ENCODE peak calls at places on chromosomes 16 and 17, in six cellular contexts. One of them, this sample, is unnamed.

GRCh38 chr16:49856741-49857330 is 924 bp upstream of the ZNF423 start:
- DNase-seq in CD4-positive, alpha-beta T cell: no peak
- DNase-seq in AG10803: peak; percentile 66
- DNase-seq in A549: peak; percentile 78
- DNase-seq in endothelial cell of umbilical vein: peak; percentile 77
- DNase-seq in endothelial cell: peak; percentile 79
- DNase-seq in this sample: peak; percentile 69

GRCh38 chr17:63659850-63660249 is 37.6 kb downstream of the MAP3K3 start:
- DNase-seq in CD4-positive, alpha-beta T cell: no peak
- DNase-seq in AG10803: no peak
- DNase-seq in A549: no peak
- DNase-seq in endothelial cell of umbilical vein: no peak
- DNase-seq in endothelial cell: no peak
- DNase-seq in this sample: no peak

GRCh38 chr17:56982312-56982711 is 4.4 kb downstream of the SCPEP1 start:
- DNase-seq in CD4-positive, alpha-beta T cell: no peak
- DNase-seq in AG10803: no peak
- DNase-seq in A549: no peak
- DNase-seq in endothelial cell of umbilical vein: no peak
- DNase-seq in endothelial cell: no peak
- DNase-seq in this sample: no peak

GRCh38 chr17:74161501-74161850 is 42.0 kb upstream of the RPL38 start:
- DNase-seq in CD4-positive, alpha-beta T cell: no peak
- DNase-seq in AG10803: no peak
- DNase-seq in A549: no peak
- DNase-seq in endothelial cell of umbilical vein: no peak
- DNase-seq in endothelial cell: no peak
- DNase-seq in this sample: no peak

GRCh38 chr17:72863511-72864175 is 228.8 kb downstream of the SLC39A11 start:
- DNase-seq in CD4-positive, alpha-beta T cell: no peak
- DNase-seq in AG10803: no peak
- DNase-seq in A549: no peak
- DNase-seq in endothelial cell of umbilical vein: no peak
- DNase-seq in endothelial cell: no peak
- DNase-seq in this sample: no peak

GRCh38 chr16:72109300-72109699 is 15.7 kb downstream of the DHX38 start:
- DNase-seq in CD4-positive, alpha-beta T cell: no peak
- DNase-seq in AG10803: no peak
- DNase-seq in A549: no peak
- DNase-seq in endothelial cell of umbilical vein: no peak
- DNase-seq in endothelial cell: no peak
- DNase-seq in this sample: no peak

GRCh38 chr16:81715358-81716196 is 63.5 kb upstream of the PLCG2 start:
- DNase-seq in CD4-positive, alpha-beta T cell: no peak
- DNase-seq in AG10803: no peak
- DNase-seq in A549: no peak
- DNase-seq in endothelial cell of umbilical vein: no peak
- DNase-seq in endothelial cell: no peak
- DNase-seq in this sample: no peak

GRCh38 chr17:17749921-17750320 is 68.7 kb downstream of the RAI1 start:
- DNase-seq in CD4-positive, alpha-beta T cell: peak; percentile 28
- DNase-seq in AG10803: peak; percentile 29
- DNase-seq in A549: peak; percentile 75
- DNase-seq in endothelial cell of umbilical vein: peak; percentile 65
- DNase-seq in endothelial cell: peak; percentile 62
- DNase-seq in this sample: peak; percentile 57

GRCh38 chr16:78742501-78743283 is 643.2 kb downstream of the WWOX start:
- DNase-seq in CD4-positive, alpha-beta T cell: peak; percentile 75
- DNase-seq in AG10803: no peak
- DNase-seq in A549: no peak
- DNase-seq in endothelial cell of umbilical vein: no peak
- DNase-seq in endothelial cell: no peak
- DNase-seq in this sample: no peak

GRCh38 chr16:56625943-56626654 is 518 bp downstream of the MT1E start:
- DNase-seq in CD4-positive, alpha-beta T cell: no peak
- DNase-seq in AG10803: peak; percentile 74
- DNase-seq in A549: no peak
- DNase-seq in endothelial cell of umbilical vein: no peak
- DNase-seq in endothelial cell: no peak
- DNase-seq in this sample: no peak

GRCh38 chr16:50797456-50797855 is 55.6 kb downstream of the CYLD start:
- DNase-seq in CD4-positive, alpha-beta T cell: no peak
- DNase-seq in AG10803: peak; percentile 18
- DNase-seq in A549: no peak
- DNase-seq in endothelial cell of umbilical vein: no peak
- DNase-seq in endothelial cell: no peak
- DNase-seq in this sample: no peak

GRCh38 chr17:33811006-33811760 is 443.9 kb upstream of the CCL2 start:
- DNase-seq in CD4-positive, alpha-beta T cell: no peak
- DNase-seq in AG10803: no peak
- DNase-seq in A549: no peak
- DNase-seq in endothelial cell of umbilical vein: no peak
- DNase-seq in endothelial cell: no peak
- DNase-seq in this sample: no peak

GRCh38 chr16:6009151-6009550 is 911.6 kb upstream of the EEF2KMT start:
- DNase-seq in CD4-positive, alpha-beta T cell: no peak
- DNase-seq in AG10803: no peak
- DNase-seq in A549: no peak
- DNase-seq in endothelial cell of umbilical vein: no peak
- DNase-seq in endothelial cell: no peak
- DNase-seq in this sample: no peak

GRCh38 chr17:3590768-3591167 is 18.4 kb downstream of the TRPV1 start:
- DNase-seq in CD4-positive, alpha-beta T cell: no peak
- DNase-seq in AG10803: no peak
- DNase-seq in A549: no peak
- DNase-seq in endothelial cell of umbilical vein: no peak
- DNase-seq in endothelial cell: no peak
- DNase-seq in this sample: no peak

GRCh38 chr17:8020251-8020650 is 17.8 kb downstream of the GUCY2D start:
- DNase-seq in CD4-positive, alpha-beta T cell: no peak
- DNase-seq in AG10803: no peak
- DNase-seq in A549: no peak
- DNase-seq in endothelial cell of umbilical vein: no peak
- DNase-seq in endothelial cell: no peak
- DNase-seq in this sample: no peak

GRCh38 chr17:69906306-69906705 is 168.7 kb upstream of the KCNJ16 start:
- DNase-seq in CD4-positive, alpha-beta T cell: no peak
- DNase-seq in AG10803: no peak
- DNase-seq in A549: no peak
- DNase-seq in endothelial cell of umbilical vein: no peak
- DNase-seq in endothelial cell: no peak
- DNase-seq in this sample: no peak

GRCh38 chr17:44279586-44280344 is 11.8 kb upstream of the SLC4A1 start:
- DNase-seq in CD4-positive, alpha-beta T cell: no peak
- DNase-seq in AG10803: peak; percentile 84
- DNase-seq in A549: peak; percentile 51
- DNase-seq in endothelial cell of umbilical vein: peak; percentile 89
- DNase-seq in endothelial cell: peak; percentile 34
- DNase-seq in this sample: peak; percentile 11

GRCh38 chr17:15442316-15443185 is 24.9 kb downstream of the CDRT4 start:
- DNase-seq in CD4-positive, alpha-beta T cell: no peak
- DNase-seq in AG10803: peak; percentile 78
- DNase-seq in A549: no peak
- DNase-seq in endothelial cell of umbilical vein: no peak
- DNase-seq in endothelial cell: no peak
- DNase-seq in this sample: peak; percentile 16

GRCh38 chr16:12066823-12067222 is 90.3 kb downstream of the SNX29 start:
- DNase-seq in CD4-positive, alpha-beta T cell: no peak
- DNase-seq in AG10803: no peak
- DNase-seq in A549: no peak
- DNase-seq in endothelial cell of umbilical vein: no peak
- DNase-seq in endothelial cell: no peak
- DNase-seq in this sample: no peak

GRCh38 chr16:71726491-71727319 is 2.2 kb upstream of the PHLPP2 start:
- DNase-seq in CD4-positive, alpha-beta T cell: no peak
- DNase-seq in AG10803: peak; percentile 37
- DNase-seq in A549: no peak
- DNase-seq in endothelial cell of umbilical vein: no peak
- DNase-seq in endothelial cell: no peak
- DNase-seq in this sample: no peak

GRCh38 chr17:51805765-51806164 is 352.7 kb downstream of the CA10 start:
- DNase-seq in CD4-positive, alpha-beta T cell: no peak
- DNase-seq in AG10803: no peak
- DNase-seq in A549: no peak
- DNase-seq in endothelial cell of umbilical vein: no peak
- DNase-seq in endothelial cell: no peak
- DNase-seq in this sample: no peak

GRCh38 chr17:27407916-27408846 is 48.1 kb upstream of the KSR1 start:
- DNase-seq in CD4-positive, alpha-beta T cell: no peak
- DNase-seq in AG10803: peak; percentile 76
- DNase-seq in A549: peak; percentile 62
- DNase-seq in endothelial cell of umbilical vein: peak; percentile 12
- DNase-seq in endothelial cell: no peak
- DNase-seq in this sample: no peak

DNA sequence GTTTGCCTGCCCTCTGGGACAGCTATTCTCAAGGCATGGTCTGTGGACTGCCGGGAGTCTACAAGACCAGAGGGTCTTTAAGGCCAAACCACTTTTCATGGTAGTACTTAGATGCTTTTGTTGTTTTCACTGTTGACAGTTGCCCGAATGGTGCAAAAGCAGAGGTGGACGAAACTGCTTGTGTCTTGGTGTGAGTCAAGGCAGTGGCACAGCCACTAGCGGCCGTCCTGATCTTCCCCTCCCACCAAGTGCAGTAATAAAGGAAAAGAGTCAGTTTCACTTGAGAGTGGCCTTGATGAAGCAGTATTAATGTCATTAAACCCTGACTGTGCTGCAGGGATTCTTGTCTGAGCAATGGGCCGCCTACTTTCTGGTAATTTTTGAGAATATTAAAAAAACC is 109.1 kb downstream of the PRKCA start:
- DNase-seq in CD4-positive, alpha-beta T cell: no peak
- DNase-seq in AG10803: no peak
- DNase-seq in A549: no peak
- DNase-seq in endothelial cell of umbilical vein: no peak
- DNase-seq in endothelial cell: no peak
- DNase-seq in this sample: no peak
- TF ChIP-seq CTCF in CD4-positive, alpha-beta T cell: no peak
- TF ChIP-seq CTCF in AG10803: no peak
- TF ChIP-seq CTCF in A549: no peak
- TF ChIP-seq CTCF in endothelial cell of umbilical vein: no peak
- TF ChIP-seq CTCF in endothelial cell: no peak
- TF ChIP-seq CTCF in this sample: no peak

GRCh38 chr16:48541108-48541786 is 68.7 kb downstream of the N4BP1 start:
- DNase-seq in CD4-positive, alpha-beta T cell: no peak
- DNase-seq in AG10803: no peak
- DNase-seq in A549: no peak
- DNase-seq in endothelial cell of umbilical vein: no peak
- DNase-seq in endothelial cell: no peak
- DNase-seq in this sample: no peak

GRCh38 chr16:48542966-48543365 is 67.0 kb downstream of the N4BP1 start:
- DNase-seq in CD4-positive, alpha-beta T cell: no peak
- DNase-seq in AG10803: no peak
- DNase-seq in A549: no peak
- DNase-seq in endothelial cell of umbilical vein: no peak
- DNase-seq in endothelial cell: no peak
- DNase-seq in this sample: no peak

GRCh38 chr16:48539485-48540221 is 70.3 kb downstream of the N4BP1 start:
- DNase-seq in CD4-positive, alpha-beta T cell: no peak
- DNase-seq in AG10803: no peak
- DNase-seq in A549: no peak
- DNase-seq in endothelial cell of umbilical vein: no peak
- DNase-seq in endothelial cell: no peak
- DNase-seq in this sample: no peak

GRCh38 chr16:48540222-48540900 is 69.6 kb downstream of the N4BP1 start:
- DNase-seq in CD4-positive, alpha-beta T cell: no peak
- DNase-seq in AG10803: no peak
- DNase-seq in A549: no peak
- DNase-seq in endothelial cell of umbilical vein: no peak
- DNase-seq in endothelial cell: no peak
- DNase-seq in this sample: no peak

GRCh38 chr16:48542020-48542473 is 67.9 kb downstream of the N4BP1 start:
- DNase-seq in CD4-positive, alpha-beta T cell: no peak
- DNase-seq in AG10803: peak; percentile 71
- DNase-seq in A549: peak; percentile 66
- DNase-seq in endothelial cell of umbilical vein: peak; percentile 49
- DNase-seq in endothelial cell: peak; percentile 54
- DNase-seq in this sample: no peak
- TF ChIP-seq CTCF in CD4-positive, alpha-beta T cell: no peak
- TF ChIP-seq CTCF in AG10803: peak; percentile 80
- TF ChIP-seq CTCF in A549: peak; percentile 75
- TF ChIP-seq CTCF in endothelial cell of umbilical vein: peak; percentile 57
- TF ChIP-seq CTCF in endothelial cell: no peak
- TF ChIP-seq CTCF in this sample: peak; percentile 53

DNA sequence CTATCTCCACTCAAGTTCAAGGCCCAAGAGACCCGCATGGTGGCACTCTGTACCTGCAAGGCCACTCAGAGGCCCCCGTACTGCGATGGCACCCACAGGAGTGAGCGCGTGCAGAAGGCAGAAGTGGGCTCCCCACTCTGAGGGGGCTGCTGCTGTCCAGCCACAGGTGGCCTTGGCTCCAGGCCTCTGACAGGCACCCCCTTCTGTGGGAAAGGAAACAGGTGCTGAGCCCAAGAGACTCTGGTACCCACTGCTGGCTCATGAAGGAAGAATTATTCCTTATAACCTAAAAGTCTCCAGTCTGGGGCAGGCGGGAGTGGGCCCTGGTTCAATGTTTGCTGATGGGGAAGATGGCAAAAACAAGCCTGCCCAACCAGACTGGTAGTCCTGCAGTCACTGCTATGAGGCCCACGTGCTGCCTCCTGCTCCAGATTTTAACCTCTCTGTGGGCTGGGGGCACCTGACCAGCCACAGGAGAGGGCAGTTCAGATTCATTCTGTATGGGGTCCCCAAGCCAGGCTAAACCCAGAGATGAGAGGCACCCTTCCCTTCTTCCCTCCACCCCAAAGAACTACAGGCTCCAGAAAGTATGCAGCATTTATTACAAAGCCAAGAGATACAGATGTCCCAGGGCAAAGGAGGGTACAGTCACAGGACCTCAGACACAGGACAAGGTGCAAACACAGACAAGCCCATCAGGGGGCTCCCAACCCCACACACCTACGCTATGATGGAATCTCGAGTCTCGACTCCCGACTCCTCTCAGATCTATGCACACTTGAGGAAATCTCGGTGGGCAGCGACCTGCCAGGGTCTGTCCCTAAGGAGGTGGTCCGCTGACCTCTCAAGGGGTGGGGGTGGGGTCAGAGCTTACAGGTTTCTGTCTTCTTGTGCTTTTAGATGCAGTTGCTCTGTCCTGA is 3.4 kb downstream of the CISD3 start:
- DNase-seq in CD4-positive, alpha-beta T cell: no peak
- DNase-seq in AG10803: no peak
- DNase-seq in A549: peak; percentile 67
- DNase-seq in endothelial cell of umbilical vein: no peak
- DNase-seq in endothelial cell: no peak
- DNase-seq in this sample: no peak
- TF ChIP-seq CTCF in CD4-positive, alpha-beta T cell: peak; percentile 26
- TF ChIP-seq CTCF in AG10803: peak; percentile 5
- TF ChIP-seq CTCF in A549: no peak
- TF ChIP-seq CTCF in endothelial cell of umbilical vein: peak; percentile 15
- TF ChIP-seq CTCF in endothelial cell: no peak
- TF ChIP-seq CTCF in this sample: peak; percentile 30

DNA sequence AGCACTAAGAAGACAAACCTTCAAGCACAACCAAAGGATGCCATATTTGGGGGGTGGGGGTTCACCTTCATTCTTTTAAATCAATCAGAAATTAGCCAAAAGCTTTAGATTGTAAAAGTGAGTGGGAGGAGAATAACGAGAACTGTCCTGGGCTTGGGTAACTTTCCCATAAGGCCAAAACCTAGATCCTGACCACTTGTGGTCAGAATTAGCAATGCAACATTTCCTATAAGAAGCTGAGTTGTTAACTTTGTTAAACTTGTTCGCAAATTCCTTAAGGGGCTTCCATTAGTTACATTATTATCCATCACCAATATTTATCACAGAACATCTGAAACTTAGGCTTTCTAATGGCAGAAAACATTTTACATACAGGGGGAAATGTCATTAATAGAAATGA is 25.1 kb downstream of the STAT5B start:
- DNase-seq in CD4-positive, alpha-beta T cell: no peak
- DNase-seq in AG10803: no peak
- DNase-seq in A549: peak; percentile 48
- DNase-seq in endothelial cell of umbilical vein: peak; percentile 41
- DNase-seq in endothelial cell: no peak
- DNase-seq in this sample: no peak
- TF ChIP-seq CTCF in CD4-positive, alpha-beta T cell: no peak
- TF ChIP-seq CTCF in AG10803: peak; percentile 34
- TF ChIP-seq CTCF in A549: peak; percentile 46
- TF ChIP-seq CTCF in endothelial cell of umbilical vein: peak; percentile 16
- TF ChIP-seq CTCF in endothelial cell: peak; percentile 41
- TF ChIP-seq CTCF in this sample: peak; percentile 43